ENCODE peak calls at places on chromosomes 13 and 19, in six cellular contexts. F is fibroblast of mammary gland; Z is stimulated activated CD8-positive, alpha-beta memory T cell treated with anti-CD3 and anti-CD28 coated beads, Interleukin-4, amount 100 ng/mL, for 24 hours; A is stimulated activated CD4-positive, alpha-beta T cell treated with anti-CD3 and anti-CD28 coated beads, Interleukin-4, amount 100 ng/mL, for 24 hours; Q is T-helper 1 cell; I is HEK293T. T is an unnamed sample.

GRCh38 chr19:4704317-4704673 is 19.3 kb downstream of the DPP9 start:
- DNase-seq in F (no peak), Z (no peak), A (no peak), Q (no peak), I (no peak), T (no peak)

GRCh38 chr13:45242524-45242923 is 41.7 kb upstream of the KCTD4 start:
- DNase-seq in F (no peak), Z (no peak), A (no peak), Q (no peak), I (no peak), T (no peak)

GRCh38 chr19:51320258-51320657 is 8.8 kb downstream of the IGLON5 start:
- DNase-seq in F (no peak), Z (no peak), A (no peak), Q (no peak), I (no peak), T (no peak)

GRCh38 chr19:38634757-38635482 is 12.5 kb upstream of the ACTN4 start:
- DNase-seq in F (peak), Z (peak), A (peak), Q (peak), I (peak), T (peak)

GRCh38 chr19:13953021-13953531 is 767 bp downstream of the DCAF15 start:
- DNase-seq in F (peak), Z (no peak), A (peak), Q (no peak), I (no peak), T (no peak)

GRCh38 chr13:89066868-89067466 is 1395.8 kb downstream of the SLITRK5 start:
- DNase-seq in F (peak), Z (no peak), A (peak), Q (peak), I (peak), T (peak)

GRCh38 chr19:42433503-42434260 is 6.5 kb upstream of the LIPE start:
- DNase-seq in F (peak), Z (peak), A (peak), Q (peak), I (peak), T (peak)

GRCh38 chr19:50877338-50877737 is 4.1 kb downstream of the KLK2 start:
- DNase-seq in F (no peak), Z (no peak), A (no peak), Q (no peak), I (no peak), T (no peak)

GRCh38 chr19:50204811-50205675 is 1.6 kb downstream of the MYH14 start:
- DNase-seq in F (no peak), Z (no peak), A (no peak), Q (no peak), I (no peak), T (no peak)

GRCh38 chr13:113669231-113669870 is 2.3 kb downstream of the GRK1 start:
- DNase-seq in F (no peak), Z (no peak), A (no peak), Q (no peak), I (no peak), T (no peak)

GRCh38 chr19:4701557-4701956 is 22.1 kb downstream of the DPP9 start:
- DNase-seq in F (no peak), Z (no peak), A (no peak), Q (no peak), I (no peak), T (no peak)

GRCh38 chr13:29480893-29481525 is 114.5 kb downstream of the SLC7A1 start:
- DNase-seq in F (no peak), Z (no peak), A (no peak), Q (no peak), I (no peak), T (no peak)

GRCh38 chr19:19113040-19113541 is 25.2 kb downstream of the TMEM161A start:
- DNase-seq in F (peak), Z (no peak), A (no peak), Q (no peak), I (no peak), T (peak)

T was measured in Jurkat, Clone E6-1.